ENCODE peak calls at places on chromosomes 4 and X, in seven cellular contexts. A, P, E, X, S, Y and U are unnamed samples.

GRCh38 chr4:86338989-86339388 is 20.9 kb downstream of the MAPK10 start:
- DNase-seq in A (no peak), P (no peak), E (peak; percentile 87), X (no peak), S (peak; percentile 68), Y (peak; percentile 76), U (no peak)

GRCh38 chrX:50475208-50475607 is 4.6 kb upstream of the DGKK start:
- DNase-seq in A (no peak), P (no peak), E (no peak), X (no peak), S (no peak), Y (no peak), U (no peak)

GRCh38 chrX:121635141-121635540 is 587.7 kb downstream of the GLUD2 start:
- DNase-seq in A (no peak), P (no peak), E (peak; percentile 5), X (no peak), S (no peak), Y (peak; percentile 69), U (no peak)

GRCh38 chr4:141711211-141711610 is 74.8 kb downstream of the IL15 start:
- DNase-seq in A (peak; percentile 40), P (no peak), E (peak; percentile 61), X (no peak), S (no peak), Y (peak; percentile 8), U (no peak)

GRCh38 chr4:109548655-109549054 is 11.4 kb upstream of the MCUB start:
- DNase-seq in A (no peak), P (no peak), E (peak; percentile 76), X (no peak), S (no peak), Y (peak; percentile 92), U (no peak)

GRCh38 chr4:37715889-37716402 is 29.8 kb upstream of the RELL1 start:
- DNase-seq in A (no peak), P (no peak), E (peak; percentile 3), X (no peak), S (no peak), Y (peak; percentile 74), U (no peak)

GRCh38 chrX:155865193-155865592 is 16.0 kb upstream of the VAMP7 start:
- DNase-seq in A (peak; percentile 37), P (no peak), E (no peak), X (no peak), S (no peak), Y (no peak), U (no peak)

GRCh38 chrX:46713672-46714487 is 45.0 kb downstream of the SLC9A7 start:
- DNase-seq in A (no peak), P (no peak), E (no peak), X (no peak), S (no peak), Y (no peak), U (no peak)

GRCh38 chrX:112734250-112734649 is 54.5 kb upstream of the LHFPL1 start:
- DNase-seq in A (peak; percentile 55), P (no peak), E (no peak), X (no peak), S (no peak), Y (no peak), U (no peak)

GRCh38 chr4:683982-684571 is 4.9 kb downstream of the SLC49A3 start:
- DNase-seq in A (peak; percentile 92), P (peak; percentile 89), E (peak; percentile 49), X (peak; percentile 67), S (no peak), Y (no peak), U (peak; percentile 72)

GRCh38 chr4:683247-683897 is 5.6 kb downstream of the SLC49A3 start:
- DNase-seq in A (peak; percentile 64), P (peak; percentile 30), E (no peak), X (no peak), S (no peak), Y (no peak), U (no peak)

GRCh38 chr4:686371-687040 is 2.4 kb downstream of the SLC49A3 start:
- DNase-seq in A (peak; percentile 65), P (peak; percentile 31), E (no peak), X (no peak), S (no peak), Y (no peak), U (no peak)

GRCh38 chr4:685681-686218 is 3.2 kb downstream of the SLC49A3 start:
- DNase-seq in A (peak; percentile 52), P (no peak), E (no peak), X (no peak), S (no peak), Y (no peak), U (no peak)

DNA sequence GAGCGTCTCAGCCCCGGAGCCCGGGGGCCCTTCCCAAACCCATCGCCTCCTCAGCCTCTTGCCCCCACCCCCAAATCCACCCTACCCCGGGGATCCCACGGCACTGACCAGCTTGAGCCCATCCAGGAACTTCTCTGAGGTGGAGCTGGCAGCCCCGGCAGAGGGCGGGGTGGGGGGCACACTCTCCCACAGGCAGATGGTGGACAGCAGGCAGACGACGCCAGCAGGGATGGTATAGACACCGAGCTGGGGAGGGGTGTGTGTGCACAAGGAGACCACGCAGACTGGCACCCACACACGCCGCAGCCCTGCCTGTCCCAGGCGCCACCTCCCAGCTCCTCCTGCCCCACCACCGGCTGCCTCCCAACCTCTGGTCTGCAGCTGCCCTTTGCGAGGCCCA is 4.3 kb downstream of the SLC49A3 start:
- DNase-seq in A (peak; percentile 52), P (peak; percentile 33), E (no peak), X (no peak), S (no peak), Y (no peak), U (no peak)
- H3K4me1 ChIP-seq in A (peaks cover 9% of the 10 kb centered on the region), P (peaks cover 3% of the 10 kb centered on the region), E (peaks cover 23% of the 10 kb centered on the region), X (no peaks in the 10 kb centered on the region), S (peaks cover 58% of the 10 kb centered on the region), Y (peaks cover 23% of the 10 kb centered on the region), U (peaks cover 61% of the 10 kb centered on the region)

GRCh38 chr4:19039816-19040215 is 1018.3 kb upstream of the LCORL start:
- DNase-seq in A (no peak), P (no peak), E (no peak), X (no peak), S (no peak), Y (no peak), U (no peak)
- H3K4me1 ChIP-seq in A (no peaks in the 10 kb centered on the region), P (no peaks in the 10 kb centered on the region), E (no peaks in the 10 kb centered on the region), X (no peaks in the 10 kb centered on the region), S (no peaks in the 10 kb centered on the region), Y (no peaks in the 10 kb centered on the region), U (no peaks in the 10 kb centered on the region)

DNA sequence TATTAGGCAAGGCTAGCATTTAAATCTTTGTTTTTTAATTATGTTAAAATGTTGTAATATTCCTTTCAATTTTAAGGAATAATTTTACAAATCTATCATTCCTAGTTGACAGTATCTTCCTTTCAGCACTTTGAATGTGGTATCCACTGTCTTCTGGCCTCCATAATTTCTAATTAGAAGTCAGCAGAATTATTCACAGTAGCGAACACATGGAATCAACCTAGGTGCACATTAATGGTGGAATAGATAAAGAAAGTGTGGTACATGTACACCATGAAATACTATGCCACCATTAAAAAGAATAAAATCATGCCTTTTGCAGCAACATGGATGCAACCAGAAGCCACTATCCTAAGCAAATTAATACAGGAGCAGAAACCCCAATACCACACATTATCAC is 1887.8 kb downstream of the PCDH7 start:
- DNase-seq in A (no peak), P (no peak), E (no peak), X (no peak), S (no peak), Y (no peak), U (no peak)
- H3K4me1 ChIP-seq in A (no peaks in the 10 kb centered on the region), P (no peaks in the 10 kb centered on the region), E (no peaks in the 10 kb centered on the region), X (no peaks in the 10 kb centered on the region), S (no peaks in the 10 kb centered on the region), Y (no peaks in the 10 kb centered on the region), U (no peaks in the 10 kb centered on the region)

GRCh38 chrX:149982310-149982709 is 44.0 kb upstream of the EOLA2 start:
- DNase-seq in A (no peak), P (no peak), E (no peak), X (no peak), S (no peak), Y (no peak), U (no peak)

GRCh38 chrX:149984411-149984810 is 46.1 kb upstream of the EOLA2 start:
- DNase-seq in A (no peak), P (no peak), E (no peak), X (no peak), S (no peak), Y (no peak), U (no peak)

DNA sequence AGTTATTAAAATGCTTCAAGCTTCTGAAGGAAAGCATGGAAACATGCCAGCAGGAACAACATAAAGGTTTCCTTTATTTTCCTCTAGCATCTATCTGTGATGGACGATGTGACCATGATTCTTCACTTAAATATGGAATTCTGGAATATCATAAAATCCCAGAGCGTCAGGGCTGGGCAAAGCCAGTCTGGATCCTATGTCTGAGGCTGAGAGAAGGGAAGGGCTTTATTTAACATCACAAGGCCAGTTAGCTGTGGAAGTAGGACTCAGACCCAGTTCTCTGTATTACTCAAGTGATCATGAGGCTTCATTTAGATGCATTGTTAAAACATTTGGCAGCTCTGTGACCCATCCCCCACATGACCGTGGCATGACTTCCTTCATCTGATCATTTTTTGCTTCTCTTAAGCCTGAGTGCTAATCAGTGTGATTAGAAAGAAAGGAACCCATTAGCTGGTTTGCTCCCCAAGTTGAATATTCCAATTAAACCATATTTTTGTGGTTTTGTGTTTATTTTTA is 40.9 kb upstream of the EOLA2 start:
- DNase-seq in A (no peak), P (no peak), E (no peak), X (no peak), S (no peak), Y (no peak), U (no peak)
- H3K4me1 ChIP-seq in A (peaks cover 5% of the 10 kb centered on the region), P (no peaks in the 10 kb centered on the region), E (no peaks in the 10 kb centered on the region), X (no peaks in the 10 kb centered on the region), S (peaks cover 8% of the 10 kb centered on the region), Y (no peaks in the 10 kb centered on the region), U (peaks cover 15% of the 10 kb centered on the region)

DNA sequence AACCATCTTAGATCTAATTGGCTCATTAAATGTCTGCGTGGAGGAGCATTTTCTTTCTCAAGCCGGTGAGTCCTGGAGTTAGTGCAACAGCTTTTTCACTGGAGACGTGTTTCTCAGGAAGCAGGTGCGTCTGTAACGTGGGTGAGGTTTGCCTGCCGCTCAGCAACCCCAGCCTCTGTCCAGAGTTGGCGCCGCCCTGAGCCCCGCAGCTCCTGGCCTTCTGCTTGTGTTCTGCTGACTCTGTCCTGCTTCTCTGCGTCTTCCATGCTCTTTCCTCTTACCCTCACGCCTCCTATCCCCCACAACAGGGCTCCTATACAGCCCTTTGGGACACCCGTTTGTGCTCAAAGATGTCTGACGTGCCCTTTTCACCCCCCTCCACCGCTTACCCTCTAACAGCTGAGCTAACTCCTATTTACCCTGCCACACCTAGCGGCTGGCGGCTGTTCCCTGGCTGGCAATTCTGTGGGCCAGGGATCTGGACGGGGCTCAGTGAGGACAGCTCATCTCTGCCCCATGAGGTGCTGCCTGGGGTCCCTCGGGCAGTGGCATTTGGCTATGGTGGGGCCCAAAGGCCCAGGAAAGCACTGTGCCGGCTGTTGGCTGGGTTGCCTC is 18.8 kb downstream of the DOK7 start:
- DNase-seq in A (no peak), P (no peak), E (no peak), X (no peak), S (no peak), Y (no peak), U (no peak)
- H3K4me1 ChIP-seq in A (peaks cover 5% of the 10 kb centered on the region), P (peaks cover 4% of the 10 kb centered on the region), E (peaks cover 23% of the 10 kb centered on the region), X (no peaks in the 10 kb centered on the region), S (peaks cover 63% of the 10 kb centered on the region), Y (peaks cover 41% of the 10 kb centered on the region), U (peaks cover 72% of the 10 kb centered on the region)

GRCh38 chr4:7697821-7698220 is 241.8 kb downstream of the AFAP1 start:
- DNase-seq in A (no peak), P (no peak), E (no peak), X (no peak), S (no peak), Y (no peak), U (no peak)
- H3K4me1 ChIP-seq in A (no peaks in the 10 kb centered on the region), P (no peaks in the 10 kb centered on the region), E (no peaks in the 10 kb centered on the region), X (peaks cover 7% of the 10 kb centered on the region), S (no peaks in the 10 kb centered on the region), Y (peaks cover 35% of the 10 kb centered on the region), U (peaks cover 6% of the 10 kb centered on the region)

GRCh38 chrX:119685225-119686066 is 7.5 kb downstream of the SEPTIN6 start:
- DNase-seq in A (peak; percentile 64), P (no peak), E (no peak), X (no peak), S (peak; percentile 79), Y (no peak), U (no peak)
- H3K4me1 ChIP-seq in A (peaks cover 7% of the 10 kb centered on the region), P (no peaks in the 10 kb centered on the region), E (no peaks in the 10 kb centered on the region), X (no peaks in the 10 kb centered on the region), S (peaks cover 13% of the 10 kb centered on the region), Y (no peaks in the 10 kb centered on the region), U (peaks cover 24% of the 10 kb centered on the region)